ENCODE peak calls at places on chromosome 19, in four cellular contexts. I, G, T and H are unnamed samples.

GRCh38 chr19:48113190-48113917 is 2.7 kb upstream of the PLA2G4C start:
- DNase-seq in G (no peak), T (peak; percentile 31), I (no peak), H (no peak)

GRCh38 chr19:55616395-55616875 is 7.9 kb downstream of the ZNF784 start:
- DNase-seq in G (no peak), T (no peak), I (no peak), H (no peak)

GRCh38 chr19:35529241-35530218 is 1.4 kb upstream of the SBSN start:
- DNase-seq in G (no peak), I (no peak), T (no peak), H (no peak)

GRCh38 chr19:38647368-38647965 is at the start of gene ACTN4:
- DNase-seq in I (peak; percentile 98), G (peak; percentile 91), T (peak; percentile 99), H (peak; percentile 100)

GRCh38 chr19:35248310-35249145 is at the start of gene LSR:
- DNase-seq in I (peak; percentile 95), G (peak; percentile 89), T (peak; percentile 61), H (peak; percentile 92)

GRCh38 chr19:56170261-56170660 is 5.5 kb upstream of the GALP start:
- DNase-seq in I (peak; percentile 46), G (peak; percentile 86), T (peak; percentile 73), H (no peak)

GRCh38 chr19:16801599-16801998 is 27.6 kb upstream of the SIN3B start:
- DNase-seq in I (no peak), G (no peak), T (peak; percentile 33), H (no peak)

GRCh38 chr19:10998045-10998533 is 37.3 kb downstream of the SMARCA4 start:
- DNase-seq in T (no peak), G (peak; percentile 81), I (no peak), H (no peak)

GRCh38 chr19:52690395-52691214 is 44.2 kb downstream of the ZNF611 start:
- DNase-seq in I (peak; percentile 93), T (no peak), G (peak; percentile 60), H (peak; percentile 95)

GRCh38 chr19:23799321-23799720 is 40.6 kb upstream of the ZNF681 start:
- DNase-seq in T (no peak), G (no peak), I (no peak), H (no peak)

GRCh38 chr19:46791944-46792343 is 3.5 kb upstream of the SLC1A5 start:
- DNase-seq in I (peak; percentile 10), T (no peak), G (no peak), H (no peak)
- TF ChIP-seq HMGXB4 in I (no peak), T (no peak), G (no peak), H (no peak)

DNA sequence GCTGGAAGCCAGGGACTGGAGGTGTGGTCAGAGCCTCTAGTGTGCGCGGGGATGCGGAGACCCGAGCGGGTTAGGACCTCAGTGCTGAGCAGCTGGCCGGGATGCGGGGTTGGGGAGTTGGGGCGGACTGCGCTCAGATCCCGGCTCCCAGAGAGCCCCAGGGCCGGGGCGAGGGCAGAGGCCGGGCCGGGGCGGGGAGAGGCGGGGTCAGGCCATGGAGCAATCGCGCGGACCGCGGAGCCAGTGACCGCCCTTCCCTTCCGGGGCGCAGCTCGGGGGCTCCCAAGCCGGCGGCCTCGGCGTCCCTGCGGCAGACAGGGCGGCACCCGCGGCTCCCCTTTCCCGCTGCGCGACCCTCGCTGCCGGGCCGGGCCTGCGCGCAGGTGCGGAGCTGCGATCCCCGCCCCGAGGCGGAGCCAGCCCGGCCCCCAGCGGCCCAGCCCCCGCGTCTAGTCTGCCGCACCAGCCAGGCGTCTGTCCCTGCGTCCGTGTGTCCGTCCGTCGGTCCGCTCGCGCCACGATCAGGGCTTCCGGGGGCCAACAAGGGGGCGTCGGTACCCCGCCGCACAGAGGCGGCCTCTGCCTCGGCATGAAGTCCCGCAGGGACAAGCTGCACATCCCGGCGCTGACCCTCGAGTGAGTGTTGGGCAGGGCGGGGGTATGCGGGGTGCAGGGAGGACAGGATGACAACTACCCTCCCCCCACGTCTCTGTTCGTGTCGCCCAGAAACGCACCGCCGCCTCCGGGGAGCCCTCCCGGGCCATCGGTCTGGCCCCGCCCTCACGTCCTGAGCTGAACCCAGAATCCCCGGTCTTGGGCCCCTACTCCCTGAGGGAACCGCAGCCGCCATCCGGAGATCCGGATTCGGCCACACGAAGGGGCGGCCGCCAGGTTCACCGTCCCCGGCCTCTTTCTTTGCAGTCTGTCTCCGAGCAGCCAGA is 12.4 kb downstream of the MAST3 start:
- DNase-seq in I (peak; percentile 89), G (peak; percentile 29), T (no peak), H (peak; percentile 60)
- TF ChIP-seq ESRRA in I (no peak), G (peak; percentile 15), T (no peak), H (no peak)

GRCh38 chr19:49116544-49116943 is 2.4 kb downstream of the LIN7B start:
- DNase-seq in T (no peak), I (no peak), G (no peak), H (no peak)

GRCh38 chr19:49110567-49110966 is 3.6 kb upstream of the LIN7B start:
- DNase-seq in I (no peak), G (no peak), T (no peak), H (no peak)

GRCh38 chr19:49114630-49115363 is 627 bp downstream of the LIN7B start:
- DNase-seq in G (peak; percentile 46), I (peak; percentile 50), T (no peak), H (peak; percentile 86)

GRCh38 chr19:49111218-49111998 is 2.8 kb upstream of the LIN7B start:
- DNase-seq in G (no peak), T (no peak), I (no peak), H (no peak)

GRCh38 chr19:49113762-49114629 is at the start of gene LIN7B:
- DNase-seq in I (peak; percentile 84), G (peak; percentile 67), T (peak; percentile 85), H (peak; percentile 60)
- TF ChIP-seq HMGXB4 in I (no peak), G (no peak), T (no peak), H (no peak)

GRCh38 chr19:13537454-13537853 is 31.2 kb upstream of the CACNA1A start:
- DNase-seq in I (peak; percentile 14), G (no peak), T (no peak), H (peak; percentile 40)
- TF ChIP-seq ESRRA in I (no peak), G (no peak), T (no peak), H (no peak)

DNA sequence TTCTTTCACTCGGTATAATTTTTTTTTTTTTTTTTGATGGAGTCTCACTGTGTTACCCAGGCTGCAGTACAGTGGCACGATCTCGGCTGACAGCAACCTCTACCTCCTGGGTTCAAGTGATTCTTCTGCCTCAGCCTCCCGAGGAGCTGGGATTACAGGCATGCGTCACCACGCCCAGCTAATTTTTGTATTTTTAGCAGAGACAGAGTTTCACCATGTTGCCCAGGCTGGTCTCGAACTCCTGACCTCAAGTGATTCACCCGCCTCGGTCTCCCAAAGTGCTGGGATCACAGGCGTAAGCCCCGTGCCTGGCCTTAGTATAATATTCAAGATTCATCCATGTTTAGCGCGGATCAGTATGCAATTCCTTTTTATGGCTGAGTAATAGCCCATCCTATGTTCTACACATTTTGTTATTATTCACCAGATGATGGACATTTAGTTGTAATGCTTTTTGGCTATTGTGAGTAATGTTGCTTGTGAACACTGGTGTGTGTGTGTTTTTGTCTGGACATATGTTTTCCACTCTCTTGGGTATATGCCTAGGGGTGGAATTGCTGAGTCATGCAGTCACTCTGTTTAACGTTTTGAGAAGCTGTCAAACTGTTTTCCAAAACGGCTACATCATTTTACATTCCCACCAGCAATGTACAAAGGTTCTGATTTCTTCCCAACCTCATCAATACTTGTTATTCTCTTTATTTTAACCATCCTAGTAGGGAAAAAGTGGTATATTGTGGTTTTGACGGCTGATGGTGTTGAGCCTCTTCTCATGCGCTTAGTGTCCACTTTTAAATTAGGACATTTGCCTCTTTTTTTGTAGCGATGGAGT is 22.9 kb downstream of the PLEKHF1 start:
- DNase-seq in T (peak; percentile 48), G (no peak), I (no peak), H (no peak)
- TF ChIP-seq HMGXB4 in T (no peak), G (no peak), I (no peak), H (no peak)

GRCh38 chr19:4619668-4620294 is 19.5 kb upstream of the TNFAIP8L1 start:
- DNase-seq in G (no peak), T (no peak), I (no peak), H (no peak)
- TF ChIP-seq ESRRA in G (no peak), T (no peak), I (no peak), H (no peak)

DNA sequence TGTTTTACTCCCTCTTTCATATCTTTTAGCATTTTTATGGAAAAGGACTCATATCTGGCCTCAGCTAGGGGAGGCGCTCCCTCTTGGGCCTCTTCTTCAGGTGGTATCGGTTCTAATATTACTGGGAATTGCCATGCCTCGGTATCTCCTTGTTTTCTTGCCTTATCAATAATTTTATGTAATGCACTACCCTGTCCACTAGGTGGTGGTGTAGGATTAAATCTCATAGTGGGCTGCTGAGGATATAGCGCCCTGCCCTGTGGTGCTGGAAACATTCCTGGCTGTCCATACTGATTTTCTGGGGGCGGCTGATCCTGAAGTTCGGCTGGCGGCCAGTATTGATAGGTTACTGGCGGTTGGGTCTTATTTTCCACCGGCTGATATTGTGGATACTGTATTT is 35.8 kb downstream of the ZNF420 start:
- DNase-seq in G (no peak), T (no peak), I (peak; percentile 27), H (peak; percentile 13)
- TF ChIP-seq HMGXB4 in G (no peak), T (no peak), I (no peak), H (no peak)

GRCh38 chr19:46076951-46077814 is 36.4 kb upstream of the IGFL4 start:
- DNase-seq in G (peak; percentile 87), T (peak; percentile 90), I (peak; percentile 88), H (peak; percentile 83)
- TF ChIP-seq ESRRA in G (no peak), T (no peak), I (no peak), H (no peak)

GRCh38 chr19:13143135-13143534 is 7.0 kb downstream of the STX10 start:
- DNase-seq in I (no peak), T (peak; percentile 74), G (peak; percentile 51), H (no peak)
- TF ChIP-seq HMGXB4 in I (no peak), T (no peak), G (no peak), H (no peak)

GRCh38 chr19:54523403-54523802 is 20.8 kb downstream of the LAIR2 start:
- DNase-seq in G (no peak), T (no peak), I (no peak), H (no peak)
- TF ChIP-seq ESRRA in G (no peak), T (no peak), I (no peak), H (no peak)